ENCODE peak calls at places on chromosomes 13 and 19, in five cellular contexts. One of them, this sample, is unnamed.

GRCh38 chr19:3045885-3046603 is 16.3 kb downstream of the TLE5 start:
- DNase-seq in lower leg skin: no peak
- DNase-seq in AG04450: no peak
- DNase-seq in body of pancreas: no peak
- DNase-seq in kidney epithelial cell: no peak
- DNase-seq in this sample: no peak

GRCh38 chr13:98083507-98083906 is 59.4 kb upstream of the FARP1 start:
- DNase-seq in lower leg skin: no peak
- DNase-seq in AG04450: peak; percentile 83
- DNase-seq in body of pancreas: no peak
- DNase-seq in kidney epithelial cell: peak; percentile 75
- DNase-seq in this sample: peak; percentile 52

GRCh38 chr19:36652958-36653357 is 13.7 kb downstream of the ZNF461 start:
- DNase-seq in lower leg skin: no peak
- DNase-seq in AG04450: no peak
- DNase-seq in body of pancreas: no peak
- DNase-seq in kidney epithelial cell: no peak
- DNase-seq in this sample: no peak

GRCh38 chr19:19866599-19867248 is 1.0 kb downstream of the ZNF253 start:
- DNase-seq in lower leg skin: peak; percentile 86
- DNase-seq in AG04450: no peak
- DNase-seq in body of pancreas: peak; percentile 19
- DNase-seq in kidney epithelial cell: no peak
- DNase-seq in this sample: no peak

GRCh38 chr19:15331419-15332310 is 674 bp downstream of the BRD4 start:
- DNase-seq in lower leg skin: peak; percentile 90
- DNase-seq in AG04450: no peak
- DNase-seq in body of pancreas: peak; percentile 58
- DNase-seq in kidney epithelial cell: no peak
- DNase-seq in this sample: no peak

GRCh38 chr19:907183-907853 is 5.7 kb downstream of the R3HDM4 start:
- DNase-seq in lower leg skin: no peak
- DNase-seq in AG04450: no peak
- DNase-seq in body of pancreas: no peak
- DNase-seq in kidney epithelial cell: no peak
- DNase-seq in this sample: no peak

GRCh38 chr13:75908137-75908536 is 272.0 kb downstream of the LMO7 start:
- DNase-seq in lower leg skin: no peak
- DNase-seq in AG04450: no peak
- DNase-seq in body of pancreas: no peak
- DNase-seq in kidney epithelial cell: no peak
- DNase-seq in this sample: no peak

GRCh38 chr19:40530091-40530901 is 46.4 kb upstream of the SHKBP1 start:
- DNase-seq in lower leg skin: no peak
- DNase-seq in AG04450: no peak
- DNase-seq in body of pancreas: peak; percentile 24
- DNase-seq in kidney epithelial cell: no peak
- DNase-seq in this sample: no peak

GRCh38 chr19:33271246-33272021 is 30.9 kb downstream of the CEBPA start:
- DNase-seq in lower leg skin: no peak
- DNase-seq in AG04450: no peak
- DNase-seq in body of pancreas: no peak
- DNase-seq in kidney epithelial cell: no peak
- DNase-seq in this sample: no peak

GRCh38 chr13:110155072-110155471 is 151.9 kb downstream of the COL4A1 start:
- DNase-seq in lower leg skin: no peak
- DNase-seq in AG04450: no peak
- DNase-seq in body of pancreas: no peak
- DNase-seq in kidney epithelial cell: no peak
- DNase-seq in this sample: no peak

GRCh38 chr13:80612804-80613203 is 271.9 kb upstream of the SPRY2 start:
- DNase-seq in lower leg skin: no peak
- DNase-seq in AG04450: no peak
- DNase-seq in body of pancreas: no peak
- DNase-seq in kidney epithelial cell: no peak
- DNase-seq in this sample: no peak

GRCh38 chr19:44447864-44448674 is at the start of gene ZNF229:
- DNase-seq in lower leg skin: peak; percentile 90
- DNase-seq in AG04450: peak; percentile 87
- DNase-seq in body of pancreas: peak; percentile 88
- DNase-seq in kidney epithelial cell: peak; percentile 87
- DNase-seq in this sample: peak; percentile 72

GRCh38 chr19:4409123-4409933 is 6.9 kb downstream of the CHAF1A start:
- DNase-seq in lower leg skin: no peak
- DNase-seq in AG04450: no peak
- DNase-seq in body of pancreas: no peak
- DNase-seq in kidney epithelial cell: no peak
- DNase-seq in this sample: no peak

GRCh38 chr19:22144394-22144793 is 52.4 kb downstream of the ZNF676 start:
- DNase-seq in lower leg skin: no peak
- DNase-seq in AG04450: no peak
- DNase-seq in body of pancreas: no peak
- DNase-seq in kidney epithelial cell: no peak
- DNase-seq in this sample: no peak

GRCh38 chr13:30615851-30616311 is 1.8 kb upstream of the USPL1 start:
- DNase-seq in lower leg skin: no peak
- DNase-seq in AG04450: no peak
- DNase-seq in body of pancreas: no peak
- DNase-seq in kidney epithelial cell: no peak
- DNase-seq in this sample: no peak

GRCh38 chr13:29361716-29362115 is 233.8 kb downstream of the SLC7A1 start:
- DNase-seq in lower leg skin: no peak
- DNase-seq in AG04450: no peak
- DNase-seq in body of pancreas: no peak
- DNase-seq in kidney epithelial cell: no peak
- DNase-seq in this sample: no peak

GRCh38 chr13:51518847-51519246 is 65.4 kb upstream of the WDFY2 start:
- DNase-seq in lower leg skin: no peak
- DNase-seq in AG04450: no peak
- DNase-seq in body of pancreas: no peak
- DNase-seq in kidney epithelial cell: peak; percentile 77
- DNase-seq in this sample: no peak

GRCh38 chr13:23652909-23653726 is 82.9 kb downstream of the TNFRSF19 start:
- DNase-seq in lower leg skin: no peak
- DNase-seq in AG04450: no peak
- DNase-seq in body of pancreas: no peak
- DNase-seq in kidney epithelial cell: no peak
- DNase-seq in this sample: no peak

GRCh38 chr13:79457948-79458347 is 23.0 kb upstream of the NDFIP2 start:
- DNase-seq in lower leg skin: no peak
- DNase-seq in AG04450: peak; percentile 36
- DNase-seq in body of pancreas: no peak
- DNase-seq in kidney epithelial cell: no peak
- DNase-seq in this sample: no peak

GRCh38 chr13:110517505-110518149 is 43.9 kb downstream of the RAB20 start:
- DNase-seq in lower leg skin: no peak
- DNase-seq in AG04450: no peak
- DNase-seq in body of pancreas: no peak
- DNase-seq in kidney epithelial cell: no peak
- DNase-seq in this sample: no peak

GRCh38 chr19:21221653-21222052 is 79.8 kb downstream of the ZNF431 start:
- DNase-seq in lower leg skin: no peak
- DNase-seq in AG04450: no peak
- DNase-seq in body of pancreas: no peak
- DNase-seq in kidney epithelial cell: no peak
- DNase-seq in this sample: no peak

GRCh38 chr19:4401482-4402170 is 814 bp upstream of the CHAF1A start:
- DNase-seq in lower leg skin: no peak
- DNase-seq in AG04450: no peak
- DNase-seq in body of pancreas: no peak
- DNase-seq in kidney epithelial cell: no peak
- DNase-seq in this sample: no peak

GRCh38 chr19:42288881-42289555 is 12.9 kb upstream of the PRR19 start:
- DNase-seq in lower leg skin: no peak
- DNase-seq in AG04450: no peak
- DNase-seq in body of pancreas: no peak
- DNase-seq in kidney epithelial cell: no peak
- DNase-seq in this sample: no peak

GRCh38 chr13:109840201-109840892 is 54.0 kb upstream of the IRS2 start:
- DNase-seq in lower leg skin: peak; percentile 71
- DNase-seq in AG04450: no peak
- DNase-seq in body of pancreas: no peak
- DNase-seq in kidney epithelial cell: peak; percentile 57
- DNase-seq in this sample: no peak

GRCh38 chr13:100392709-100393630 is 195.6 kb downstream of the GGACT start:
- DNase-seq in lower leg skin: peak; percentile 93
- DNase-seq in AG04450: peak; percentile 98
- DNase-seq in body of pancreas: peak; percentile 49
- DNase-seq in kidney epithelial cell: peak; percentile 98
- DNase-seq in this sample: peak; percentile 97

GRCh38 chr19:49475191-49475932 is 1.3 kb downstream of the FLT3LG start:
- DNase-seq in lower leg skin: no peak
- DNase-seq in AG04450: no peak
- DNase-seq in body of pancreas: no peak
- DNase-seq in kidney epithelial cell: no peak
- DNase-seq in this sample: no peak

GRCh38 chr19:49473868-49474544 is at the start of gene FLT3LG:
- DNase-seq in lower leg skin: peak; percentile 95
- DNase-seq in AG04450: no peak
- DNase-seq in body of pancreas: peak; percentile 71
- DNase-seq in kidney epithelial cell: no peak
- DNase-seq in this sample: no peak

GRCh38 chr19:49472936-49473335 is 1.1 kb upstream of the FLT3LG start:
- DNase-seq in lower leg skin: no peak
- DNase-seq in AG04450: no peak
- DNase-seq in body of pancreas: no peak
- DNase-seq in kidney epithelial cell: no peak
- DNase-seq in this sample: no peak

GRCh38 chr19:49474545-49474930 is 523 bp downstream of the FLT3LG start:
- DNase-seq in lower leg skin: no peak
- DNase-seq in AG04450: no peak
- DNase-seq in body of pancreas: no peak
- DNase-seq in kidney epithelial cell: no peak
- DNase-seq in this sample: no peak

GRCh38 chr19:49475995-49476880 is 2.2 kb downstream of the FLT3LG start:
- DNase-seq in lower leg skin: peak; percentile 94
- DNase-seq in AG04450: no peak
- DNase-seq in body of pancreas: no peak
- DNase-seq in kidney epithelial cell: no peak
- DNase-seq in this sample: no peak
- TF ChIP-seq CTCF in lower leg skin: no peak
- TF ChIP-seq CTCF in AG04450: peak; percentile 59
- TF ChIP-seq CTCF in body of pancreas: no peak
- TF ChIP-seq CTCF in kidney epithelial cell: peak; percentile 87
- TF ChIP-seq CTCF in this sample: peak; percentile 52

DNA sequence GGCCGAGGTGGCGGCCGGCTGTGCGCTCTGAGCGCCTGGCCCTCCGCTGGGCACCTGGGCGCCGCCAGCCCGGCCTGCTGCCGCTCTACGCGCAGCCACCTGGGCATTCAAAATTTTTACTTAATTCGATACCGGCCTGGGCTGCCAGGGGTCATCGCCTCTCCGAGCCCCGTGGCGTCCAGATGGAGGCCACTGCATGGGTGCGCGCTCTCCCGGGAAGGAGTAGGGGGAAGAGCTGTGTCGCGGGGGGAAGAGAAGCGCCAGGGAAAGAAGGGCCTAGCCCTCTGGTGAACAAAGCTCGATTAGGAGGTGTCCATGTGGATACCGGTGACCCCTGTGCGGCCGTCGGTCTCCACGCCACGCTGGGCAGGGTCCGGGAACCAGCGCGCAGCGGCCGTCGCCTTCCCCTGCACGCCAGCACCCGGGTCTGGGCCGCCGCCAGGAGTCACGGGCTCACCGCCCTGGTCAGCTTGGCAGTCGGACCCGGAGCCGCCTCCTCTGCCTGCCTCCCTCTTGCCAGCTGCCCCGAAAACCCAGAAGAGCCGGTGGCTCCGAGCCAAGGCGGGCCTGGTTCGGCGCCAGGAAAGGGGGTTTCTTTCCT is 725 bp downstream of the BIVM start:
- DNase-seq in lower leg skin: peak; percentile 87
- DNase-seq in AG04450: no peak
- DNase-seq in body of pancreas: no peak
- DNase-seq in kidney epithelial cell: no peak
- DNase-seq in this sample: no peak
- H3K4me3 ChIP-seq in lower leg skin: peak overlapping the region; percentile 80
- H3K4me3 ChIP-seq in AG04450: peak overlapping the region; percentile 87
- H3K4me3 ChIP-seq in body of pancreas: peak overlapping the region; percentile 77
- H3K4me3 ChIP-seq in kidney epithelial cell: peak overlapping the region; percentile 99
- H3K4me3 ChIP-seq in this sample: peak overlapping the region; percentile 84

GRCh38 chr13:40681341-40682051 is 15.1 kb upstream of the FOXO1 start:
- DNase-seq in lower leg skin: no peak
- DNase-seq in AG04450: no peak
- DNase-seq in body of pancreas: no peak
- DNase-seq in kidney epithelial cell: no peak
- DNase-seq in this sample: no peak

GRCh38 chr13:40680659-40681323 is 14.3 kb upstream of the FOXO1 start:
- DNase-seq in lower leg skin: no peak
- DNase-seq in AG04450: no peak
- DNase-seq in body of pancreas: no peak
- DNase-seq in kidney epithelial cell: no peak
- DNase-seq in this sample: no peak

GRCh38 chr13:40677064-40677463 is 10.6 kb upstream of the FOXO1 start:
- DNase-seq in lower leg skin: no peak
- DNase-seq in AG04450: no peak
- DNase-seq in body of pancreas: no peak
- DNase-seq in kidney epithelial cell: no peak
- DNase-seq in this sample: no peak

GRCh38 chr13:40679586-40679985 is 13.1 kb upstream of the FOXO1 start:
- DNase-seq in lower leg skin: no peak
- DNase-seq in AG04450: no peak
- DNase-seq in body of pancreas: no peak
- DNase-seq in kidney epithelial cell: no peak
- DNase-seq in this sample: no peak

DNA sequence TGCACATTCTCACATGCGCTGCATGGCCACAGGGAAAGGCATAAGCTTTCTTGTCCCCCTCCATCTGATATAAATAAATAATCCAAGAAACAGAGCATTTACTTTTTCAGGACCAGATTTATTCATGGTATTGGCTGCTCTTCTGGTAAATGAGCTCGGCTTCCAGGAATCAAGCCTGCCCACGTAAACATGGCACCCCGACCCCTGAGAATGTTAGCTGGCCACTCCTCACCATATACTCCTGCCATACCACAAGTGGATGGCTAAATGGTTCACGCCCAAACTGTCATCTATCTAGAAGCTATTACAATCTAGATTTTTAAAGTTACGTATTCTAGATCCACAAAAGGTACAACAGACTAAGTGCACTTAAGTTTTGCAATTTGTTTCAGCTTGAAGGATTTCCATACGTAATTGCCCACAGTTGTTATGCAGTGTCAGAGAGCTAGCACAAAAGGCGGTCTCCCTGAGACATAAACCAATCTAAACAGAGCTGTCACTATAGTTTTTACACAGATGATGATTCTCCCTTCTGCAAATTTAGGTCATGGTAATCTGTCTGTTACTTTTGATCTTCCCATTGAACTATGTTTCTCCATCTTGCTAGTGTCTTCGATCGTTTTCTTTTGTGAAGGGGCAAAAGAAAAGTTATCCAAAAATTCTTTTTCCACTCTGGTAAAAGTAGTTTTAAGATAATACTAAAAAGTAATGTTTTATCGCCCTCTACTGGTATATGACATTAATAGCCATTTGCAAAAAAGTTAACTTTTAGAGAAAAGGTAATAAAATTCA is 16.2 kb upstream of the FOXO1 start:
- DNase-seq in lower leg skin: no peak
- DNase-seq in AG04450: no peak
- DNase-seq in body of pancreas: no peak
- DNase-seq in kidney epithelial cell: no peak
- DNase-seq in this sample: no peak
- TF ChIP-seq CTCF in lower leg skin: no peak
- TF ChIP-seq CTCF in AG04450: peak; percentile 53
- TF ChIP-seq CTCF in body of pancreas: peak; percentile 51
- TF ChIP-seq CTCF in kidney epithelial cell: peak; percentile 29
- TF ChIP-seq CTCF in this sample: peak; percentile 34

GRCh38 chr19:35628565-35629331 is at the start of gene RBM42:
- DNase-seq in lower leg skin: peak; percentile 99
- DNase-seq in AG04450: peak; percentile 97
- DNase-seq in body of pancreas: peak; percentile 95
- DNase-seq in kidney epithelial cell: peak; percentile 96
- DNase-seq in this sample: peak; percentile 87
- H3K4me3 ChIP-seq in lower leg skin: peak within 1 kb of the TSS; percentile 96
- H3K4me3 ChIP-seq in AG04450: peak within 1 kb of the TSS; percentile 98
- H3K4me3 ChIP-seq in body of pancreas: peak within 1 kb of the TSS; percentile 75
- H3K4me3 ChIP-seq in kidney epithelial cell: peak within 1 kb of the TSS; percentile 100
- H3K4me3 ChIP-seq in this sample: peak within 1 kb of the TSS; percentile 100